ENCODE peak calls at places on chromosomes 11 and 22, in ten cellular contexts. One of them, this sample, is unnamed.

GRCh38 chr11:16070573-16070972 is 285.8 kb downstream of the SOX6 start:
- DNase-seq in mucosa of gallbladder: no peak
- DNase-seq in BJ: no peak
- DNase-seq in OCI-LY7: no peak
- DNase-seq in effector memory CD8-positive, alpha-beta T cell: no peak
- DNase-seq in HFFc6: no peak
- DNase-seq in germinal center: no peak
- DNase-seq in HAP-1: peak
- DNase-seq in fibroblast of mammary gland: no peak
- DNase-seq in lung microvascular endothelial cell: no peak
- DNase-seq in this sample: no peak

GRCh38 chr22:33969052-33969451 is 48.8 kb upstream of the LARGE1 start:
- DNase-seq in mucosa of gallbladder: no peak
- DNase-seq in BJ: no peak
- DNase-seq in OCI-LY7: no peak
- DNase-seq in effector memory CD8-positive, alpha-beta T cell: no peak
- DNase-seq in HFFc6: no peak
- DNase-seq in germinal center: no peak
- DNase-seq in HAP-1: no peak
- DNase-seq in fibroblast of mammary gland: peak
- DNase-seq in lung microvascular endothelial cell: no peak
- DNase-seq in this sample: no peak

GRCh38 chr11:35237860-35238715 is 99.1 kb downstream of the CD44 start:
- DNase-seq in mucosa of gallbladder: no peak
- DNase-seq in BJ: no peak
- DNase-seq in OCI-LY7: peak
- DNase-seq in effector memory CD8-positive, alpha-beta T cell: peak
- DNase-seq in HFFc6: no peak
- DNase-seq in germinal center: peak
- DNase-seq in HAP-1: peak
- DNase-seq in fibroblast of mammary gland: peak
- DNase-seq in lung microvascular endothelial cell: peak
- DNase-seq in this sample: no peak

GRCh38 chr11:14861680-14862079 is 30.4 kb downstream of the CYP2R1 start:
- DNase-seq in mucosa of gallbladder: peak
- DNase-seq in BJ: no peak
- DNase-seq in OCI-LY7: no peak
- DNase-seq in effector memory CD8-positive, alpha-beta T cell: no peak
- DNase-seq in HFFc6: no peak
- DNase-seq in germinal center: no peak
- DNase-seq in HAP-1: no peak
- DNase-seq in fibroblast of mammary gland: no peak
- DNase-seq in lung microvascular endothelial cell: no peak
- DNase-seq in this sample: no peak

GRCh38 chr22:27347951-27348350 is 453.6 kb downstream of the MN1 start:
- DNase-seq in mucosa of gallbladder: no peak
- DNase-seq in BJ: no peak
- DNase-seq in OCI-LY7: no peak
- DNase-seq in effector memory CD8-positive, alpha-beta T cell: no peak
- DNase-seq in HFFc6: no peak
- DNase-seq in germinal center: no peak
- DNase-seq in HAP-1: no peak
- DNase-seq in fibroblast of mammary gland: no peak
- DNase-seq in lung microvascular endothelial cell: no peak
- DNase-seq in this sample: no peak

GRCh38 chr11:76302707-76303395 is 78.1 kb downstream of the THAP12 start:
- DNase-seq in mucosa of gallbladder: no peak
- DNase-seq in BJ: no peak
- DNase-seq in OCI-LY7: no peak
- DNase-seq in effector memory CD8-positive, alpha-beta T cell: no peak
- DNase-seq in HFFc6: no peak
- DNase-seq in germinal center: no peak
- DNase-seq in HAP-1: no peak
- DNase-seq in fibroblast of mammary gland: no peak
- DNase-seq in lung microvascular endothelial cell: no peak
- DNase-seq in this sample: no peak

GRCh38 chr11:24531528-24531927 is 34.7 kb downstream of the LUZP2 start:
- DNase-seq in mucosa of gallbladder: no peak
- DNase-seq in BJ: no peak
- DNase-seq in OCI-LY7: no peak
- DNase-seq in effector memory CD8-positive, alpha-beta T cell: no peak
- DNase-seq in HFFc6: no peak
- DNase-seq in germinal center: no peak
- DNase-seq in HAP-1: no peak
- DNase-seq in fibroblast of mammary gland: no peak
- DNase-seq in lung microvascular endothelial cell: no peak
- DNase-seq in this sample: no peak

GRCh38 chr11:78266451-78266850 is 77.7 kb downstream of the USP35 start:
- DNase-seq in mucosa of gallbladder: no peak
- DNase-seq in BJ: no peak
- DNase-seq in OCI-LY7: no peak
- DNase-seq in effector memory CD8-positive, alpha-beta T cell: no peak
- DNase-seq in HFFc6: no peak
- DNase-seq in germinal center: no peak
- DNase-seq in HAP-1: no peak
- DNase-seq in fibroblast of mammary gland: no peak
- DNase-seq in lung microvascular endothelial cell: no peak
- DNase-seq in this sample: no peak

GRCh38 chr11:57345555-57346151 is 7.5 kb downstream of the P2RX3 start:
- DNase-seq in mucosa of gallbladder: peak
- DNase-seq in BJ: no peak
- DNase-seq in OCI-LY7: peak
- DNase-seq in effector memory CD8-positive, alpha-beta T cell: peak
- DNase-seq in HFFc6: peak
- DNase-seq in germinal center: peak
- DNase-seq in HAP-1: peak
- DNase-seq in fibroblast of mammary gland: peak
- DNase-seq in lung microvascular endothelial cell: peak
- DNase-seq in this sample: peak

GRCh38 chr22:17890245-17890671 is 116.0 kb upstream of the BID start:
- DNase-seq in mucosa of gallbladder: no peak
- DNase-seq in BJ: no peak
- DNase-seq in OCI-LY7: no peak
- DNase-seq in effector memory CD8-positive, alpha-beta T cell: no peak
- DNase-seq in HFFc6: no peak
- DNase-seq in germinal center: no peak
- DNase-seq in HAP-1: no peak
- DNase-seq in fibroblast of mammary gland: no peak
- DNase-seq in lung microvascular endothelial cell: no peak
- DNase-seq in this sample: peak

GRCh38 chr11:86449993-86450629 is 75.4 kb downstream of the CCDC81 start:
- DNase-seq in mucosa of gallbladder: no peak
- DNase-seq in BJ: no peak
- DNase-seq in OCI-LY7: no peak
- DNase-seq in effector memory CD8-positive, alpha-beta T cell: no peak
- DNase-seq in HFFc6: no peak
- DNase-seq in germinal center: no peak
- DNase-seq in HAP-1: no peak
- DNase-seq in fibroblast of mammary gland: no peak
- DNase-seq in lung microvascular endothelial cell: no peak
- DNase-seq in this sample: no peak

GRCh38 chr11:15327786-15328231 is 213.1 kb downstream of the INSC start:
- DNase-seq in mucosa of gallbladder: peak
- DNase-seq in BJ: no peak
- DNase-seq in OCI-LY7: peak
- DNase-seq in effector memory CD8-positive, alpha-beta T cell: no peak
- DNase-seq in HFFc6: no peak
- DNase-seq in germinal center: no peak
- DNase-seq in HAP-1: peak
- DNase-seq in fibroblast of mammary gland: peak
- DNase-seq in lung microvascular endothelial cell: peak
- DNase-seq in this sample: peak

GRCh38 chr22:37569009-37569920 is 9.0 kb downstream of the CDC42EP1 start:
- DNase-seq in mucosa of gallbladder: peak
- DNase-seq in BJ: no peak
- DNase-seq in OCI-LY7: no peak
- DNase-seq in effector memory CD8-positive, alpha-beta T cell: no peak
- DNase-seq in HFFc6: no peak
- DNase-seq in germinal center: no peak
- DNase-seq in HAP-1: no peak
- DNase-seq in fibroblast of mammary gland: no peak
- DNase-seq in lung microvascular endothelial cell: no peak
- DNase-seq in this sample: no peak

GRCh38 chr11:84105148-84105547 is 819.0 kb upstream of the CCDC90B start:
- DNase-seq in mucosa of gallbladder: no peak
- DNase-seq in BJ: no peak
- DNase-seq in OCI-LY7: no peak
- DNase-seq in effector memory CD8-positive, alpha-beta T cell: no peak
- DNase-seq in HFFc6: no peak
- DNase-seq in germinal center: no peak
- DNase-seq in HAP-1: no peak
- DNase-seq in fibroblast of mammary gland: no peak
- DNase-seq in lung microvascular endothelial cell: no peak
- DNase-seq in this sample: no peak

GRCh38 chr22:49793296-49793695 is 34.4 kb downstream of the BRD1 start:
- DNase-seq in mucosa of gallbladder: no peak
- DNase-seq in BJ: no peak
- DNase-seq in OCI-LY7: no peak
- DNase-seq in effector memory CD8-positive, alpha-beta T cell: no peak
- DNase-seq in HFFc6: no peak
- DNase-seq in germinal center: no peak
- DNase-seq in HAP-1: no peak
- DNase-seq in fibroblast of mammary gland: no peak
- DNase-seq in lung microvascular endothelial cell: no peak
- DNase-seq in this sample: no peak